ENCODE peak calls at places on chromosomes 6 and 20, in five cellular contexts. H is dorsolateral prefrontal cortex, C is AG04449, K is mammary epithelial cell, Z is HL-60. P is an unnamed sample.

GRCh38 chr20:6590891-6591679 is 176.4 kb upstream of the BMP2 start:
- DNase-seq in H (no peak), C (no peak), K (peak), Z (no peak), P (no peak)

GRCh38 chr6:49072146-49072545 is 390.9 kb downstream of the MMUT start:
- DNase-seq in H (no peak), C (no peak), K (peak), Z (no peak), P (no peak)

GRCh38 chr6:4853782-4854511 is 77.7 kb downstream of the CDYL start:
- DNase-seq in H (no peak), C (no peak), K (peak), Z (no peak), P (no peak)

GRCh38 chr20:48718914-48719578 is 108.8 kb downstream of the PREX1 start:
- DNase-seq in H (peak), C (no peak), K (no peak), Z (no peak), P (no peak)

GRCh38 chr20:41276317-41276751 is 41.2 kb downstream of the ZHX3 start:
- DNase-seq in H (no peak), C (no peak), K (no peak), Z (no peak), P (no peak)

GRCh38 chr20:10218536-10219451 is at the start of gene SNAP25:
- DNase-seq in H (peak), C (no peak), K (peak), Z (peak), P (peak)

GRCh38 chr6:111210074-111210729 is 122.9 kb downstream of the SLC16A10 start:
- DNase-seq in H (no peak), C (no peak), K (peak), Z (no peak), P (no peak)

GRCh38 chr20:53767206-53767924 is 173.7 kb upstream of the ZNF217 start:
- DNase-seq in H (no peak), C (no peak), K (no peak), Z (no peak), P (no peak)

GRCh38 chr6:31270788-31271640 is 878 bp downstream of the HLA-C start:
- DNase-seq in H (no peak), C (no peak), K (peak), Z (peak), P (no peak)

GRCh38 chr6:148835920-148836441 is 89.2 kb downstream of the UST start:
- DNase-seq in H (no peak), C (peak), K (no peak), Z (no peak), P (no peak)

GRCh38 chr20:13220194-13220856 is 749 bp upstream of the ISM1 start:
- DNase-seq in H (no peak), C (no peak), K (peak), Z (no peak), P (peak)

GRCh38 chr20:37995856-37996625 is 37.2 kb downstream of the TTI1 start:
- DNase-seq in H (no peak), C (no peak), K (no peak), Z (no peak), P (no peak)

GRCh38 chr6:1314617-1315016 is 2.7 kb downstream of the FOXQ1 start:
- DNase-seq in H (no peak), C (no peak), K (no peak), Z (no peak), P (no peak)

GRCh38 chr6:43465978-43466377 is 10.6 kb upstream of the DLK2 start:
- DNase-seq in H (no peak), C (no peak), K (no peak), Z (no peak), P (no peak)

GRCh38 chr6:167898673-167899311 is 72.1 kb downstream of the AFDN start:
- DNase-seq in H (no peak), C (peak), K (peak), Z (no peak), P (no peak)

DNA sequence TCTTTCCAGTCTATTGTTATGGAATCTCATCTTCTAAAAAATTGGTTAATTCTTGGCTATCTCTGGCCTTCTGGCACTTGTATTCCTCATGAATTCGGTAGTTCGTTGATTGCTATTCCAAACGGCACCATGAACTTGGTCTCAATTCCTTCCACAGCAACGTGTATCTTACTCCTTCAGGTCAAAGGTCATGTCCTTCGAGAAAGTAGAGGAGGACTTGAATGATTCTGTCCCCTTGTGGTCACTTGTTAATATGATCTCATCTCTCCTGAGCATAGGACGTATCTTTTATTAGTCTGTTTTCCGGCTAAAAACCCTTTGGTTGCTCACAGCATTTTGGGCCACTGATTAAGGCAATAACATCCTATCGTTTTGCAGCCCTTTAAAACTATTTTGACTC is 9.4 kb downstream of the TLDC2 start:
- DNase-seq in H (no peak), C (no peak), K (no peak), Z (no peak), P (no peak)
- TF ChIP-seq CTCF in H (no peak), C (no peak), K (peak), Z (no peak), P (no peak)

GRCh38 chr6:90173262-90173926 is 123.2 kb downstream of the BACH2 start:
- DNase-seq in H (no peak), C (no peak), K (no peak), Z (no peak), P (no peak)
- TF ChIP-seq CTCF in H (no peak), C (no peak), K (no peak), Z (no peak), P (no peak)

DNA sequence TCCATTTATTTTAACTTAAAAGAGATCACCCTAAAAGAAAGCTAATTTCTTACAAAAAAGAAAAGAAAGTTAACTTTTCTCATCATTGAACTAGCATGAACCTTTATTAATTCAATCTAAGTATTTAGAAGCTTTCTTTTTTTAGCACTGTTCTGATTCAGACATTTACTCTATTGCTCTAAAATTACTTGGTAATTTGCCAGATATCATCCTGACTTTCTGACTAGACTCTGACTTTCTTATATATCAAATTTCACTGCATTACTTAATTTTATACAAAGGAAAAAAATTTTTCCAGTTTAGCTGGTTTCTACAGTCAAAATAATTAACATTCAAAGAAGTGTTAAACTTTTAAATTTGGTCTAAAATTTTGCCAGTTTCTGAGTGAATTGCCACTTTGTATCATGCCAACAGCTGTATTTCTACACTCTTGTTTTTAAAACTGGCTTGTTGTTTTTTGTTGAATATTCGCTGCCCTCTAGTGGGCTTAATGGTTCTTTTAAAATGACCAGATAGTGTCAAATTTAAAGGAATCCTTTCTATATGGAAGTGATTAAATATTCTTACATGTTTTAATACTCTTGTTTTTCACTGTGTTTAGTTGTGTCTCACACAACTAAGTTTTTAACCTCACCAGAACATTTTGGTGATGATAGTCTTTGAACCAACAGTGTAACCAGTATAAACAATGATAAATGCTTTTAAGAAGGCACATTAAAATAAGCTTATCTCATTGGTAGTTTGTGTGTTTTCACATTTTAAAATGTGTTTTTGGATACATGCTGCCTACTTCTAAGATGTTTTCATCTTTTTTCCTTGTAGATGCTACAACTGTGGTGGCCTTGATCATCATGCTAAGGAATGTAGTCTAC is 102.0 kb downstream of the POPDC3 start:
- DNase-seq in H (no peak), C (no peak), K (peak), Z (no peak), P (no peak)
- TF ChIP-seq CTCF in H (peak), C (peak), K (peak), Z (no peak), P (peak)

GRCh38 chr6:10343320-10343719 is 71.6 kb downstream of the TFAP2A start:
- DNase-seq in H (no peak), C (no peak), K (no peak), Z (no peak), P (no peak)
- TF ChIP-seq CTCF in H (no peak), C (no peak), K (peak), Z (no peak), P (no peak)

GRCh38 chr6:10682319-10682988 is 12.0 kb downstream of the C6orf52 start:
- DNase-seq in H (no peak), C (no peak), K (no peak), Z (no peak), P (no peak)
- TF ChIP-seq CTCF in H (no peak), C (no peak), K (no peak), Z (no peak), P (no peak)

GRCh38 chr20:63487116-63487764 is 11.6 kb downstream of the EEF1A2 start:
- DNase-seq in H (no peak), C (no peak), K (no peak), Z (no peak), P (no peak)

GRCh38 chr20:63486300-63486855 is 12.5 kb downstream of the EEF1A2 start:
- DNase-seq in H (no peak), C (no peak), K (no peak), Z (no peak), P (no peak)

GRCh38 chr20:63490416-63490815 is 8.5 kb downstream of the EEF1A2 start:
- DNase-seq in H (no peak), C (no peak), K (no peak), Z (no peak), P (no peak)

GRCh38 chr20:63487781-63488241 is 11.1 kb downstream of the EEF1A2 start:
- DNase-seq in H (no peak), C (no peak), K (no peak), Z (no peak), P (no peak)

DNA sequence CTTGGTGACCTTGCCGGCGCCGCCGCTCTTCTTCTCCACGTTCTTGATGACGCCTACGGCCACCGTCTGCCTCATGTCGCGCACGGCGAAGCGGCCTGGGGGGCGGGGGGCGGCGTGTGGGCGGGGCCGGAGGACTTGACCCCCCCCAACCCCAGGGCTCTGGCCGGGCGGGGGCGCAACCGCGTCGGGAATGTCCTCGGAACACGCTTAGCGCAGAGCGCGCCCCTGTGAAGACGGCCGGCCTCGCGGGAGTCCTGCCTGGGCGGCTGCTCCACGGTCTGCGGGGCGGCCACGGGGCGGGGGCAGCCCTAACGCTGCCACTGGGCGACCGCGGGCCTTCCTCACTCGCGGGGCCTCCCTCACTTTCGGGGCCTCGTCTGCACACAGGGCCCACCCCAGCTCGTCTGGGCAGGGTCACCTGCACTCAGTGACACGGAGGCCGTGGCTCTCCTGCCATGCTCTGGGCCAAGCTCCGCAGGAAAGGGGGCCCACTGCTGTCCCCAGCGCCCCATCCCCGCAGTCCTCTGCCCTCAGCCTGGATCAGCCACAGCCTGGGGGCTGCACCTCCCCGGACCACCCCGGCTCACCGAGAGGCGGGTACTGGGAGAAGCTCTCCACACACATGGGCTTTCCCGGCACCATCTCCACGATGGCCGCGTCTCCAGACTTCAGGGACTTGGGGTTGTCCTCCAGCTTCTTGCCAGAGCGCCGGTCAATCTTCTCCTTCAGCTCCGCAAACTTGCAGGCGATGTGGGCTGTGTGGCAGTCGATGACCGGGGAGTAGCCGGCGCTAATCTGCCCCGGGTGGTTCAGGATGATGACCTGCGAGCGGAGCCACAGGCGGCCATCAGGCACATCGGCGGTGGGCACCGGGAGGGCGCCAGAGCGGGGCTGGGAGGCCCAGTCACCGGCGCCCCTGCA is 10.3 kb downstream of the EEF1A2 start:
- DNase-seq in H (no peak), C (no peak), K (no peak), Z (no peak), P (no peak)
- TF ChIP-seq CTCF in H (no peak), C (no peak), K (no peak), Z (no peak), P (no peak)

GRCh38 chr20:50992733-50993457 is 30.0 kb downstream of the KCNG1 start:
- DNase-seq in H (no peak), C (no peak), K (peak), Z (peak), P (no peak)
- TF ChIP-seq CTCF in H (peak), C (peak), K (peak), Z (peak), P (peak)

P was measured in mesothelial cell of epicardium.